ENCODE peak calls at places on chromosomes 1 and 21, in five cellular contexts. One of them, this sample, is unnamed.

GRCh38 chr21:17925900-17926299 is 106.7 kb upstream of the C21orf91 start:
- DNase-seq in HCEC 1CT: peak; percentile 12
- DNase-seq in hippocampal formation: peak; percentile 31
- DNase-seq in AML-193: peak; percentile 21
- DNase-seq in stimulated activated CD4-positive, alpha-beta T cell treated with anti-CD3 and anti-CD28 coated beads, Interleukin-4, amount 100 ng/mL, for 24 hours: no peak
- DNase-seq in this sample: peak; percentile 58

GRCh38 chr1:229004227-229004833 is 266.6 kb upstream of the RAB4A start:
- DNase-seq in HCEC 1CT: no peak
- DNase-seq in hippocampal formation: no peak
- DNase-seq in AML-193: no peak
- DNase-seq in stimulated activated CD4-positive, alpha-beta T cell treated with anti-CD3 and anti-CD28 coated beads, Interleukin-4, amount 100 ng/mL, for 24 hours: no peak
- DNase-seq in this sample: no peak

GRCh38 chr1:36093919-36094318 is 5.2 kb downstream of the ADPRS start:
- DNase-seq in stimulated activated CD4-positive, alpha-beta T cell treated with anti-CD3 and anti-CD28 coated beads, Interleukin-4, amount 100 ng/mL, for 24 hours: no peak
- DNase-seq in hippocampal formation: peak; percentile 90
- DNase-seq in AML-193: no peak
- DNase-seq in HCEC 1CT: no peak
- DNase-seq in this sample: no peak

GRCh38 chr1:52904590-52905375 is 16.8 kb downstream of the ECHDC2 start:
- DNase-seq in hippocampal formation: no peak
- DNase-seq in stimulated activated CD4-positive, alpha-beta T cell treated with anti-CD3 and anti-CD28 coated beads, Interleukin-4, amount 100 ng/mL, for 24 hours: peak; percentile 21
- DNase-seq in HCEC 1CT: peak; percentile 17
- DNase-seq in AML-193: peak; percentile 2
- DNase-seq in this sample: peak; percentile 13

GRCh38 chr1:39755965-39756659 is 15.0 kb downstream of the OXCT2 start:
- DNase-seq in stimulated activated CD4-positive, alpha-beta T cell treated with anti-CD3 and anti-CD28 coated beads, Interleukin-4, amount 100 ng/mL, for 24 hours: no peak
- DNase-seq in hippocampal formation: no peak
- DNase-seq in HCEC 1CT: no peak
- DNase-seq in AML-193: no peak
- DNase-seq in this sample: no peak

GRCh38 chr1:17925838-17926237 is 170.7 kb downstream of the ACTL8 start:
- DNase-seq in hippocampal formation: no peak
- DNase-seq in HCEC 1CT: no peak
- DNase-seq in stimulated activated CD4-positive, alpha-beta T cell treated with anti-CD3 and anti-CD28 coated beads, Interleukin-4, amount 100 ng/mL, for 24 hours: no peak
- DNase-seq in AML-193: no peak
- DNase-seq in this sample: no peak

GRCh38 chr1:117638759-117639158 is 32.9 kb downstream of the TENT5C start:
- DNase-seq in HCEC 1CT: no peak
- DNase-seq in stimulated activated CD4-positive, alpha-beta T cell treated with anti-CD3 and anti-CD28 coated beads, Interleukin-4, amount 100 ng/mL, for 24 hours: no peak
- DNase-seq in hippocampal formation: no peak
- DNase-seq in AML-193: no peak
- DNase-seq in this sample: no peak

GRCh38 chr1:1306070-1306660 is 1.6 kb downstream of the ACAP3 start:
- DNase-seq in AML-193: no peak
- DNase-seq in hippocampal formation: no peak
- DNase-seq in HCEC 1CT: peak; percentile 25
- DNase-seq in stimulated activated CD4-positive, alpha-beta T cell treated with anti-CD3 and anti-CD28 coated beads, Interleukin-4, amount 100 ng/mL, for 24 hours: no peak
- DNase-seq in this sample: no peak

GRCh38 chr21:44699502-44700001 is 2.6 kb downstream of the KRTAP10-12 start:
- DNase-seq in hippocampal formation: no peak
- DNase-seq in HCEC 1CT: no peak
- DNase-seq in stimulated activated CD4-positive, alpha-beta T cell treated with anti-CD3 and anti-CD28 coated beads, Interleukin-4, amount 100 ng/mL, for 24 hours: no peak
- DNase-seq in AML-193: no peak
- DNase-seq in this sample: no peak

GRCh38 chr21:33478858-33479678 is 706 bp downstream of the TMEM50B start:
- DNase-seq in stimulated activated CD4-positive, alpha-beta T cell treated with anti-CD3 and anti-CD28 coated beads, Interleukin-4, amount 100 ng/mL, for 24 hours: peak; percentile 41
- DNase-seq in AML-193: peak; percentile 18
- DNase-seq in hippocampal formation: no peak
- DNase-seq in HCEC 1CT: peak; percentile 30
- DNase-seq in this sample: peak; percentile 23

GRCh38 chr1:174747613-174748012 is 252.1 kb upstream of the CACYBP start:
- DNase-seq in hippocampal formation: no peak
- DNase-seq in HCEC 1CT: no peak
- DNase-seq in stimulated activated CD4-positive, alpha-beta T cell treated with anti-CD3 and anti-CD28 coated beads, Interleukin-4, amount 100 ng/mL, for 24 hours: no peak
- DNase-seq in AML-193: peak; percentile 4
- DNase-seq in this sample: no peak

GRCh38 chr21:46052703-46053651 is 44.9 kb upstream of the COL6A2 start:
- DNase-seq in AML-193: no peak
- DNase-seq in hippocampal formation: no peak
- DNase-seq in stimulated activated CD4-positive, alpha-beta T cell treated with anti-CD3 and anti-CD28 coated beads, Interleukin-4, amount 100 ng/mL, for 24 hours: peak; percentile 69
- DNase-seq in HCEC 1CT: peak; percentile 62
- DNase-seq in this sample: peak; percentile 20

GRCh38 chr1:196459383-196459782 is 148.9 kb downstream of the KCNT2 start:
- DNase-seq in HCEC 1CT: no peak
- DNase-seq in hippocampal formation: no peak
- DNase-seq in stimulated activated CD4-positive, alpha-beta T cell treated with anti-CD3 and anti-CD28 coated beads, Interleukin-4, amount 100 ng/mL, for 24 hours: no peak
- DNase-seq in AML-193: no peak
- DNase-seq in this sample: no peak